ENCODE peak calls at places on chromosomes 2 and 18, in four cellular contexts. K is neuronal stem cell, M is HCT116, B is GM12878. H is an unnamed sample.

GRCh38 chr2:119248751-119249150 is 25.1 kb downstream of the STEAP3 start:
- DNase-seq in K (no peak), M (no peak), B (no peak), H (no peak)

GRCh38 chr2:46847726-46848421 is 67.7 kb downstream of the MCFD2 start:
- DNase-seq in K (no peak), M (no peak), B (no peak), H (no peak)

GRCh38 chr2:197620113-197620512 is 55.3 kb downstream of the RFTN2 start:
- DNase-seq in K (no peak), M (no peak), B (no peak), H (no peak)

GRCh38 chr18:57789759-57790158 is 13.4 kb downstream of the ATP8B1 start:
- DNase-seq in K (no peak), M (no peak), B (no peak), H (no peak)

GRCh38 chr2:174023591-174024523 is 58.7 kb upstream of the SP3 start:
- DNase-seq in K (no peak), M (peak; percentile 27), B (no peak), H (no peak)

GRCh38 chr2:39631715-39632114 is 34.0 kb upstream of the TMEM178A start:
- DNase-seq in K (no peak), M (no peak), B (no peak), H (no peak)

GRCh38 chr18:68275616-68276015 is 439.3 kb downstream of the TMX3 start:
- DNase-seq in K (no peak), M (no peak), B (no peak), H (no peak)

GRCh38 chr18:50350699-50351098 is 24.1 kb upstream of the SKA1 start:
- DNase-seq in K (no peak), M (no peak), B (no peak), H (no peak)

GRCh38 chr2:32006992-32007391 is 3.8 kb downstream of the MEMO1 start:
- DNase-seq in K (no peak), M (no peak), B (no peak), H (no peak)

GRCh38 chr2:238694136-238694755 is 153.6 kb upstream of the TWIST2 start:
- DNase-seq in K (no peak), M (no peak), B (no peak), H (no peak)

GRCh38 chr2:185014076-185014475 is 415.7 kb downstream of the ZNF804A start:
- DNase-seq in K (no peak), M (no peak), B (no peak), H (no peak)

GRCh38 chr2:239466755-239467271 is 66.0 kb upstream of the HDAC4 start:
- DNase-seq in K (no peak), M (no peak), B (no peak), H (no peak)

GRCh38 chr2:148642891-148643416 is 1.6 kb upstream of the EPC2 start:
- DNase-seq in K (no peak), M (peak; percentile 65), B (no peak), H (no peak)

GRCh38 chr2:23720705-23721453 is 206.0 kb downstream of the ATAD2B start:
- DNase-seq in K (no peak), M (no peak), B (no peak), H (no peak)

GRCh38 chr2:23617167-23617787 is 232.3 kb downstream of the KLHL29 start:
- DNase-seq in K (no peak), M (no peak), B (no peak), H (no peak)

GRCh38 chr2:120442923-120443571 is 97.1 kb downstream of the INHBB start:
- DNase-seq in K (peak; percentile 23), M (peak; percentile 63), B (no peak), H (no peak)

GRCh38 chr2:6233932-6234331 is 541.7 kb downstream of the SOX11 start:
- DNase-seq in K (no peak), M (no peak), B (no peak), H (no peak)

GRCh38 chr2:23699526-23699925 is 227.4 kb downstream of the ATAD2B start:
- DNase-seq in K (no peak), M (no peak), B (no peak), H (no peak)

GRCh38 chr18:9292047-9292446 is 42.5 kb upstream of the TWSG1 start:
- DNase-seq in K (no peak), M (no peak), B (no peak), H (no peak)

GRCh38 chr2:207066784-207067460 is 98.8 kb downstream of the KLF7 start:
- DNase-seq in K (no peak), M (no peak), B (no peak), H (no peak)

GRCh38 chr2:10778724-10779115 is 33.9 kb downstream of the PDIA6 start:
- DNase-seq in K (no peak), M (no peak), B (no peak), H (no peak)

GRCh38 chr2:113073325-113073834 is 5.6 kb downstream of the IL1F10 start:
- DNase-seq in K (no peak), M (no peak), B (no peak), H (no peak)

GRCh38 chr2:232666051-232666805 is 30.9 kb upstream of the GIGYF2 start:
- DNase-seq in K (no peak), M (no peak), B (no peak), H (no peak)

GRCh38 chr2:161077367-161078210 is 82.6 kb upstream of the TANK start:
- DNase-seq in K (no peak), M (no peak), B (peak; percentile 81), H (peak; percentile 89)

GRCh38 chr2:176676257-176676570 is 407.0 kb downstream of the MTX2 start:
- DNase-seq in K (no peak), M (no peak), B (no peak), H (no peak)
- H3K9ac ChIP-seq in K (no peak overlapping the region), M (no peak overlapping the region), B (no peak overlapping the region), H (no peak overlapping the region)

GRCh38 chr2:152500777-152501176 is 165.8 kb downstream of the FMNL2 start:
- DNase-seq in K (no peak), M (no peak), B (no peak), H (no peak)
- H3K4me1 ChIP-seq in K (peaks cover 3% of the 10 kb centered on the region), M (peaks cover 59% of the 10 kb centered on the region), B (peaks cover 29% of the 10 kb centered on the region), H (no peaks in the 10 kb centered on the region)

GRCh38 chr2:16508061-16508851 is 157.4 kb downstream of the CYRIA start:
- DNase-seq in K (peak; percentile 69), M (no peak), B (no peak), H (no peak)
- H3K4me2 ChIP-seq in K (peak overlapping the region; percentile 61), M (no peak overlapping the region), B (no peak overlapping the region), H (no peak overlapping the region)

DNA sequence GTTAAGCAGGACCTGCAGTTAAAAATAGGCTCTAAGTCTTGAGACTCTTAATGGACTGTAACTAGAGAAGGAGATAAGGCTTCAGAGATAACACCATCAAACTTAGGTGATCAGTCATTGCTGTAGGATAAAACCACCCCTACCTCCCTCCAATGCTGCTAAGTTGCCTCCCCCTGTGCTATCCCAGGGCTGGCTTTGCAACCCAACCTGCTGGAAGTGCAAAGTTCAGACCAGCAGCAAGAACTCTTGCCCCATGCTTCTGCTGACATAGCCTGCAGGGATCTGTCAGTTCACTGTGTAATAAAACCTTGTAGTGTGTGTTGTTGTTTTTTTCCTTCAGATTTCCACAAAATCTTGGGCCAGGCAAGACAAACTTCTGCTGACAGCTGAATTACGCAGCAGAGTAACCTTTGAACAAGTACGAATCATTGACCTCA is 57.4 kb upstream of the EPB41L3 start:
- DNase-seq in K (no peak), M (no peak), B (no peak), H (no peak)
- H3K9ac ChIP-seq in K (no peak overlapping the region), M (no peak overlapping the region), B (no peak overlapping the region), H (no peak overlapping the region)

GRCh38 chr2:165633431-165633830 is 160.6 kb downstream of the GALNT3 start:
- DNase-seq in K (peak; percentile 75), M (no peak), B (no peak), H (no peak)
- H3K4me1 ChIP-seq in K (peaks cover 9% of the 10 kb centered on the region), M (no peaks in the 10 kb centered on the region), B (no peaks in the 10 kb centered on the region), H (no peaks in the 10 kb centered on the region)

GRCh38 chr2:27902143-27902542 is 11.6 kb downstream of the BABAM2 start:
- DNase-seq in K (no peak), M (no peak), B (no peak), H (no peak)

GRCh38 chr2:27893031-27893430 is 2.5 kb downstream of the BABAM2 start:
- DNase-seq in K (no peak), M (no peak), B (no peak), H (no peak)

GRCh38 chr2:27903018-27903417 is 12.5 kb downstream of the BABAM2 start:
- DNase-seq in K (no peak), M (no peak), B (no peak), H (no peak)

GRCh38 chr2:27901219-27901618 is 10.7 kb downstream of the BABAM2 start:
- DNase-seq in K (no peak), M (no peak), B (no peak), H (no peak)

DNA sequence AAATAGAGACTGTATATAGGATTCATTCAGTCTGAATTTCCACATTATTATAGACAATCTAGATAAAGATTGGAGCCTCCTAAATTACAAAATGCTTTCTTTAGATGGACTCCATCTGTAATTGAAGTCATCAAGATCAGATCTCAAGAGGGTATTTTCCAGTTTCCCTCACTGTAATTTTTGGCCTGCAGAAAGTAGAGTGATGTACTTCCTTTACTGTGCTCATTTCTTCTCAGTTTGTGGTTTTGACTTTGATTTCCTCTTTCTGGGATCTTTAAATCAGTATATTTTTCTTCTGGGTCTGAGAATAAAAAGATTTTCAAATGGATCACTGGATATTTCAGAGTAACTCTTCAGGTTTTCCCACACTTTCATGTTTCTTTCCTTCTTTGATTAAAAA is 7.2 kb downstream of the BABAM2 start:
- DNase-seq in K (no peak), M (no peak), B (no peak), H (no peak)
- H3K4me2 ChIP-seq in K (no peak overlapping the region), M (no peak overlapping the region), B (no peak overlapping the region), H (no peak overlapping the region)

GRCh38 chr18:12420831-12421421 is 13.2 kb downstream of the PRELID3A start:
- DNase-seq in K (peak; percentile 59), M (no peak), B (no peak), H (no peak)
- H3K9ac ChIP-seq in K (peak overlapping the region; percentile 39), M (no peak overlapping the region), B (peak overlapping the region; percentile 67), H (no peak overlapping the region)

DNA sequence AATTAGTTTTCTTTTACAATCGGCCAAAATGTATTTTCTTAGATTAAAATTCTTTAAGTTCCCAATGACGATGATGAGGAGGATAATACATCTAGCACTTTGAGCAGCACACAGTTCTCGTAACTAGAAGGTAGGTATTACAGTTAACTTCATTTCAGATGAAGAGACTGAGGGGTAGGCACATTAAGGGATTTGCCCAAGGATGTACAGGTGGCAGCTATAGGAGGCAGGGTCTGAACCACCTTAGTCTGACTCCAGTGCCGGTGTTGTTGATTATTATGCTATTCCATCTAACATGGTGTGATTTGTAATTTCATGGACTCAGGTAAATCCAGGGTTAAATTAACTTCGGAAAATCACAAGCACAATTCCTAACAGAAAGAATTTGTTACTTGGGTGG is 1.1 kb downstream of the CD28 start:
- DNase-seq in K (no peak), M (no peak), B (no peak), H (no peak)
- H3K4me1 ChIP-seq in K (no peaks in the 10 kb centered on the region), M (no peaks in the 10 kb centered on the region), B (peaks cover 4% of the 10 kb centered on the region), H (peaks cover 70% of the 10 kb centered on the region)

GRCh38 chr2:67895171-67895941 is 167.4 kb downstream of the C1D start:
- DNase-seq in K (no peak), M (no peak), B (no peak), H (no peak)
- H3K4me2 ChIP-seq in K (no peak overlapping the region), M (no peak overlapping the region), B (no peak overlapping the region), H (no peak overlapping the region)

GRCh38 chr2:146461068-146461467 is 1383.8 kb upstream of the ACVR2A start:
- DNase-seq in K (no peak), M (no peak), B (no peak), H (no peak)

GRCh38 chr2:146457221-146457620 is 1387.6 kb upstream of the ACVR2A start:
- DNase-seq in K (no peak), M (no peak), B (no peak), H (no peak)

GRCh38 chr2:146455325-146455724 is 1389.5 kb upstream of the ACVR2A start:
- DNase-seq in K (no peak), M (no peak), B (no peak), H (no peak)

GRCh38 chr2:146458585-146458984 is 1386.2 kb upstream of the ACVR2A start:
- DNase-seq in K (no peak), M (no peak), B (no peak), H (no peak)
- H3K9ac ChIP-seq in K (no peak overlapping the region), M (no peak overlapping the region), B (no peak overlapping the region), H (no peak overlapping the region)

H was measured in DND-41.